ENCODE peak calls at places on chromosomes 3 and 15, in six cellular contexts. P, X, I, G, F and H are unnamed samples.

GRCh38 chr15:85690546-85691226 is 104.0 kb downstream of the KLHL25 start:
- DNase-seq in P (no peak), X (no peak), I (peak; percentile 35), G (no peak), F (no peak), H (no peak)

GRCh38 chr3:43097681-43098080 is 8.2 kb downstream of the POMGNT2 start:
- DNase-seq in P (no peak), X (no peak), I (no peak), G (no peak), F (no peak), H (no peak)

GRCh38 chr15:57849332-57849731 is 142.8 kb downstream of the POLR2M start:
- DNase-seq in P (no peak), X (peak; percentile 46), I (no peak), G (no peak), F (peak; percentile 94), H (no peak)

GRCh38 chr3:117790256-117790987 is 1080.8 kb downstream of the TUSC7 start:
- DNase-seq in P (no peak), X (no peak), I (no peak), G (no peak), F (no peak), H (no peak)

GRCh38 chr3:156431334-156432121 is 123.4 kb downstream of the SSR3 start:
- DNase-seq in P (no peak), X (peak; percentile 48), I (no peak), G (no peak), F (peak; percentile 60), H (no peak)

GRCh38 chr3:169634618-169635236 is 28.8 kb downstream of the MECOM start:
- DNase-seq in P (no peak), X (no peak), I (no peak), G (no peak), F (peak; percentile 40), H (no peak)

GRCh38 chr3:157127268-157127667 is 32.7 kb downstream of the CCNL1 start:
- DNase-seq in P (no peak), X (no peak), I (no peak), G (no peak), F (peak; percentile 90), H (no peak)

GRCh38 chr15:76209523-76209922 is 101.7 kb downstream of the ETFA start:
- DNase-seq in P (no peak), X (no peak), I (no peak), G (no peak), F (no peak), H (no peak)

GRCh38 chr3:39637807-39638206 is 170.3 kb downstream of the MOBP start:
- DNase-seq in P (no peak), X (peak; percentile 76), I (no peak), G (no peak), F (peak; percentile 63), H (no peak)

GRCh38 chr3:143956858-143957257 is 14.8 kb upstream of the DIPK2A start:
- DNase-seq in P (no peak), X (no peak), I (no peak), G (no peak), F (no peak), H (no peak)

GRCh38 chr3:40585381-40586016 is 60.7 kb downstream of the ZNF621 start:
- DNase-seq in P (no peak), X (no peak), I (no peak), G (no peak), F (no peak), H (no peak)

GRCh38 chr3:63908081-63908736 is 4.0 kb downstream of the SCAANT1 start:
- DNase-seq in P (no peak), X (peak; percentile 29), I (no peak), G (no peak), F (no peak), H (no peak)

GRCh38 chr15:95210436-95210981 is 979.1 kb downstream of the MCTP2 start:
- DNase-seq in P (no peak), X (no peak), I (no peak), G (no peak), F (no peak), H (no peak)

GRCh38 chr15:98164573-98164972 is 204.1 kb downstream of the ARRDC4 start:
- DNase-seq in P (no peak), X (peak; percentile 65), I (no peak), G (no peak), F (peak; percentile 39), H (no peak)

GRCh38 chr15:72585659-72586058 is 68.8 kb upstream of the GOLGA6B start:
- DNase-seq in P (no peak), X (peak; percentile 40), I (no peak), G (no peak), F (peak; percentile 8), H (no peak)

GRCh38 chr15:41874736-41875135 is 19.1 kb downstream of the SPTBN5 start:
- DNase-seq in P (no peak), X (no peak), I (no peak), G (no peak), F (no peak), H (no peak)

GRCh38 chr3:130850044-130850797 is 43.7 kb upstream of the ATP2C1 start:
- DNase-seq in P (peak; percentile 34), X (peak; percentile 3), I (no peak), G (peak; percentile 49), F (peak; percentile 98), H (no peak)

GRCh38 chr15:29818141-29818540 is 4.1 kb downstream of the TJP1 start:
- DNase-seq in P (no peak), X (peak; percentile 32), I (no peak), G (no peak), F (no peak), H (no peak)